ENCODE peak calls at places on chromosomes 12 and 14, in nine cellular contexts. One of them, this sample, is unnamed.

GRCh38 chr14:34301107-34301734 is 160.8 kb downstream of the SPTSSA start:
- DNase-seq in stimulated activated CD4-positive, alpha-beta T cell treated with anti-CD3 and anti-CD28 coated beads, Interleukin-4, amount 100 ng/mL, for 24 hours: peak
- DNase-seq in WTC11: no peak
- DNase-seq in cardiac muscle cell: peak
- DNase-seq in upper lobe of right lung: no peak
- DNase-seq in activated CD8-positive, alpha-beta memory T cell treated with anti-CD3 and anti-CD28 coated beads for 4 hours: no peak
- DNase-seq in stimulated activated naive CD8-positive, alpha-beta T cell treated with anti-CD3 and anti-CD28 coated beads, Interleukin-15, amount 100 ng/mL, for 72 hours: peak
- DNase-seq in NCI-H2029: peak
- DNase-seq in amygdala: no peak
- DNase-seq in this sample: peak

GRCh38 chr14:59354666-59355065 is 110.5 kb downstream of the GPR135 start:
- DNase-seq in stimulated activated CD4-positive, alpha-beta T cell treated with anti-CD3 and anti-CD28 coated beads, Interleukin-4, amount 100 ng/mL, for 24 hours: no peak
- DNase-seq in WTC11: no peak
- DNase-seq in cardiac muscle cell: peak
- DNase-seq in upper lobe of right lung: no peak
- DNase-seq in activated CD8-positive, alpha-beta memory T cell treated with anti-CD3 and anti-CD28 coated beads for 4 hours: no peak
- DNase-seq in stimulated activated naive CD8-positive, alpha-beta T cell treated with anti-CD3 and anti-CD28 coated beads, Interleukin-15, amount 100 ng/mL, for 72 hours: no peak
- DNase-seq in NCI-H2029: no peak
- DNase-seq in amygdala: no peak
- DNase-seq in this sample: no peak

GRCh38 chr12:65565601-65566560 is 258.4 kb upstream of the HMGA2 start:
- DNase-seq in stimulated activated CD4-positive, alpha-beta T cell treated with anti-CD3 and anti-CD28 coated beads, Interleukin-4, amount 100 ng/mL, for 24 hours: no peak
- DNase-seq in WTC11: no peak
- DNase-seq in cardiac muscle cell: peak
- DNase-seq in upper lobe of right lung: no peak
- DNase-seq in activated CD8-positive, alpha-beta memory T cell treated with anti-CD3 and anti-CD28 coated beads for 4 hours: no peak
- DNase-seq in stimulated activated naive CD8-positive, alpha-beta T cell treated with anti-CD3 and anti-CD28 coated beads, Interleukin-15, amount 100 ng/mL, for 72 hours: no peak
- DNase-seq in NCI-H2029: no peak
- DNase-seq in amygdala: no peak
- DNase-seq in this sample: no peak

GRCh38 chr12:56596815-56597214 is 33.3 kb downstream of the BAZ2A start:
- DNase-seq in stimulated activated CD4-positive, alpha-beta T cell treated with anti-CD3 and anti-CD28 coated beads, Interleukin-4, amount 100 ng/mL, for 24 hours: no peak
- DNase-seq in WTC11: peak
- DNase-seq in cardiac muscle cell: no peak
- DNase-seq in upper lobe of right lung: no peak
- DNase-seq in activated CD8-positive, alpha-beta memory T cell treated with anti-CD3 and anti-CD28 coated beads for 4 hours: no peak
- DNase-seq in stimulated activated naive CD8-positive, alpha-beta T cell treated with anti-CD3 and anti-CD28 coated beads, Interleukin-15, amount 100 ng/mL, for 72 hours: no peak
- DNase-seq in NCI-H2029: no peak
- DNase-seq in amygdala: no peak
- DNase-seq in this sample: no peak

GRCh38 chr12:95701275-95701674 is 89.3 kb downstream of the NTN4 start:
- DNase-seq in stimulated activated CD4-positive, alpha-beta T cell treated with anti-CD3 and anti-CD28 coated beads, Interleukin-4, amount 100 ng/mL, for 24 hours: no peak
- DNase-seq in WTC11: no peak
- DNase-seq in cardiac muscle cell: no peak
- DNase-seq in upper lobe of right lung: no peak
- DNase-seq in activated CD8-positive, alpha-beta memory T cell treated with anti-CD3 and anti-CD28 coated beads for 4 hours: no peak
- DNase-seq in stimulated activated naive CD8-positive, alpha-beta T cell treated with anti-CD3 and anti-CD28 coated beads, Interleukin-15, amount 100 ng/mL, for 72 hours: no peak
- DNase-seq in NCI-H2029: no peak
- DNase-seq in amygdala: no peak
- DNase-seq in this sample: no peak

GRCh38 chr14:80946187-80946586 is 4.6 kb upstream of the CEP128 start:
- DNase-seq in stimulated activated CD4-positive, alpha-beta T cell treated with anti-CD3 and anti-CD28 coated beads, Interleukin-4, amount 100 ng/mL, for 24 hours: no peak
- DNase-seq in WTC11: no peak
- DNase-seq in cardiac muscle cell: no peak
- DNase-seq in upper lobe of right lung: no peak
- DNase-seq in activated CD8-positive, alpha-beta memory T cell treated with anti-CD3 and anti-CD28 coated beads for 4 hours: no peak
- DNase-seq in stimulated activated naive CD8-positive, alpha-beta T cell treated with anti-CD3 and anti-CD28 coated beads, Interleukin-15, amount 100 ng/mL, for 72 hours: no peak
- DNase-seq in NCI-H2029: no peak
- DNase-seq in amygdala: no peak
- DNase-seq in this sample: no peak

GRCh38 chr14:99995700-99996356 is 69.4 kb upstream of the EVL start:
- DNase-seq in stimulated activated CD4-positive, alpha-beta T cell treated with anti-CD3 and anti-CD28 coated beads, Interleukin-4, amount 100 ng/mL, for 24 hours: peak
- DNase-seq in WTC11: peak
- DNase-seq in cardiac muscle cell: peak
- DNase-seq in upper lobe of right lung: no peak
- DNase-seq in activated CD8-positive, alpha-beta memory T cell treated with anti-CD3 and anti-CD28 coated beads for 4 hours: peak
- DNase-seq in stimulated activated naive CD8-positive, alpha-beta T cell treated with anti-CD3 and anti-CD28 coated beads, Interleukin-15, amount 100 ng/mL, for 72 hours: peak
- DNase-seq in NCI-H2029: peak
- DNase-seq in amygdala: no peak
- DNase-seq in this sample: peak

GRCh38 chr12:123532808-123533649 is 490 bp downstream of the RILPL1 start:
- DNase-seq in stimulated activated CD4-positive, alpha-beta T cell treated with anti-CD3 and anti-CD28 coated beads, Interleukin-4, amount 100 ng/mL, for 24 hours: peak
- DNase-seq in WTC11: peak
- DNase-seq in cardiac muscle cell: peak
- DNase-seq in upper lobe of right lung: peak
- DNase-seq in activated CD8-positive, alpha-beta memory T cell treated with anti-CD3 and anti-CD28 coated beads for 4 hours: no peak
- DNase-seq in stimulated activated naive CD8-positive, alpha-beta T cell treated with anti-CD3 and anti-CD28 coated beads, Interleukin-15, amount 100 ng/mL, for 72 hours: peak
- DNase-seq in NCI-H2029: no peak
- DNase-seq in amygdala: peak
- DNase-seq in this sample: peak

GRCh38 chr12:11658796-11659195 is 9.3 kb downstream of the ETV6 start:
- DNase-seq in stimulated activated CD4-positive, alpha-beta T cell treated with anti-CD3 and anti-CD28 coated beads, Interleukin-4, amount 100 ng/mL, for 24 hours: no peak
- DNase-seq in WTC11: no peak
- DNase-seq in cardiac muscle cell: peak
- DNase-seq in upper lobe of right lung: no peak
- DNase-seq in activated CD8-positive, alpha-beta memory T cell treated with anti-CD3 and anti-CD28 coated beads for 4 hours: no peak
- DNase-seq in stimulated activated naive CD8-positive, alpha-beta T cell treated with anti-CD3 and anti-CD28 coated beads, Interleukin-15, amount 100 ng/mL, for 72 hours: no peak
- DNase-seq in NCI-H2029: no peak
- DNase-seq in amygdala: no peak
- DNase-seq in this sample: no peak

GRCh38 chr14:61524211-61524806 is 171.0 kb upstream of the HIF1A start:
- DNase-seq in stimulated activated CD4-positive, alpha-beta T cell treated with anti-CD3 and anti-CD28 coated beads, Interleukin-4, amount 100 ng/mL, for 24 hours: no peak
- DNase-seq in WTC11: no peak
- DNase-seq in cardiac muscle cell: peak
- DNase-seq in upper lobe of right lung: no peak
- DNase-seq in activated CD8-positive, alpha-beta memory T cell treated with anti-CD3 and anti-CD28 coated beads for 4 hours: no peak
- DNase-seq in stimulated activated naive CD8-positive, alpha-beta T cell treated with anti-CD3 and anti-CD28 coated beads, Interleukin-15, amount 100 ng/mL, for 72 hours: no peak
- DNase-seq in NCI-H2029: peak
- DNase-seq in amygdala: no peak
- DNase-seq in this sample: peak

GRCh38 chr12:16118586-16118985 is 158.9 kb downstream of the SLC15A5 start:
- DNase-seq in stimulated activated CD4-positive, alpha-beta T cell treated with anti-CD3 and anti-CD28 coated beads, Interleukin-4, amount 100 ng/mL, for 24 hours: no peak
- DNase-seq in WTC11: peak
- DNase-seq in cardiac muscle cell: peak
- DNase-seq in upper lobe of right lung: no peak
- DNase-seq in activated CD8-positive, alpha-beta memory T cell treated with anti-CD3 and anti-CD28 coated beads for 4 hours: no peak
- DNase-seq in stimulated activated naive CD8-positive, alpha-beta T cell treated with anti-CD3 and anti-CD28 coated beads, Interleukin-15, amount 100 ng/mL, for 72 hours: no peak
- DNase-seq in NCI-H2029: no peak
- DNase-seq in amygdala: no peak
- DNase-seq in this sample: no peak

GRCh38 chr12:48002773-48003218 is 1.5 kb downstream of the COL2A1 start:
- DNase-seq in stimulated activated CD4-positive, alpha-beta T cell treated with anti-CD3 and anti-CD28 coated beads, Interleukin-4, amount 100 ng/mL, for 24 hours: no peak
- DNase-seq in WTC11: peak
- DNase-seq in cardiac muscle cell: peak
- DNase-seq in upper lobe of right lung: no peak
- DNase-seq in activated CD8-positive, alpha-beta memory T cell treated with anti-CD3 and anti-CD28 coated beads for 4 hours: no peak
- DNase-seq in stimulated activated naive CD8-positive, alpha-beta T cell treated with anti-CD3 and anti-CD28 coated beads, Interleukin-15, amount 100 ng/mL, for 72 hours: no peak
- DNase-seq in NCI-H2029: no peak
- DNase-seq in amygdala: no peak
- DNase-seq in this sample: peak

GRCh38 chr14:105313381-105314286 is 914 bp upstream of the PACS2 start:
- DNase-seq in stimulated activated CD4-positive, alpha-beta T cell treated with anti-CD3 and anti-CD28 coated beads, Interleukin-4, amount 100 ng/mL, for 24 hours: no peak
- DNase-seq in WTC11: peak
- DNase-seq in cardiac muscle cell: peak
- DNase-seq in upper lobe of right lung: no peak
- DNase-seq in activated CD8-positive, alpha-beta memory T cell treated with anti-CD3 and anti-CD28 coated beads for 4 hours: no peak
- DNase-seq in stimulated activated naive CD8-positive, alpha-beta T cell treated with anti-CD3 and anti-CD28 coated beads, Interleukin-15, amount 100 ng/mL, for 72 hours: peak
- DNase-seq in NCI-H2029: no peak
- DNase-seq in amygdala: no peak
- DNase-seq in this sample: no peak

This sample was measured in dermis microvascular lymphatic vessel endothelial cell.